ENCODE peak calls at places on chromosome 12, in six cellular contexts. H, A, Z, P, U and N are unnamed samples.

GRCh38 chr12:121961195-121961879 is 42.9 kb downstream of the CFAP251 start:
- DNase-seq in Z (no peak), A (no peak), P (no peak), U (no peak), H (no peak), N (no peak)

GRCh38 chr12:22333751-22334695 is 484 bp downstream of the ST8SIA1 start:
- DNase-seq in U (no peak), Z (no peak), P (no peak), A (no peak), H (no peak), N (no peak)

GRCh38 chr12:111112699-111113098 is 192.3 kb upstream of the MYL2 start:
- DNase-seq in U (no peak), P (no peak), Z (no peak), H (no peak), A (no peak), N (no peak)

GRCh38 chr12:12987421-12987820 is 12.6 kb downstream of the HEBP1 start:
- DNase-seq in U (no peak), A (no peak), Z (no peak), H (no peak), P (no peak), N (no peak)

GRCh38 chr12:27176765-27177164 is 67.3 kb upstream of the STK38L start:
- DNase-seq in P (peak), U (peak), A (no peak), Z (no peak), H (no peak), N (no peak)

GRCh38 chr12:54448344-54448743 is 25.1 kb downstream of the GTSF1 start:
- DNase-seq in H (no peak), Z (no peak), P (no peak), U (no peak), A (no peak), N (no peak)

GRCh38 chr12:47114481-47114892 is 34.7 kb upstream of the AMIGO2 start:
- DNase-seq in Z (no peak), P (no peak), H (no peak), U (no peak), A (no peak), N (no peak)

GRCh38 chr12:32217354-32218310 is 111.0 kb downstream of the BICD1 start:
- DNase-seq in P (peak), A (no peak), Z (no peak), H (no peak), U (no peak), N (no peak)

GRCh38 chr12:27940756-27941402 is 31.7 kb downstream of the PTHLH start:
- DNase-seq in P (peak), H (peak), A (peak), U (peak), Z (peak), N (peak)

GRCh38 chr12:113239811-113240331 is 18.6 kb downstream of the TPCN1 start:
- DNase-seq in Z (peak), A (no peak), U (no peak), P (no peak), H (no peak), N (no peak)